ENCODE peak calls at places on chromosomes 16 and 17, in seven cellular contexts. One of them, this sample, is unnamed.

GRCh38 chr17:58324409-58325288 is 3.9 kb downstream of the TSPOAP1 start:
- DNase-seq in NCI-H2081: peak; percentile 31
- DNase-seq in sigmoid colon: no peak
- DNase-seq in LoVo: no peak
- DNase-seq in heart right ventricle: no peak
- DNase-seq in epithelial cell of proximal tubule: no peak
- DNase-seq in iPS DF 19.7: no peak
- DNase-seq in this sample: no peak

GRCh38 chr17:40092581-40092980 is 7.8 kb downstream of the NR1D1 start:
- DNase-seq in epithelial cell of proximal tubule: no peak
- DNase-seq in heart right ventricle: no peak
- DNase-seq in iPS DF 19.7: no peak
- DNase-seq in sigmoid colon: no peak
- DNase-seq in LoVo: no peak
- DNase-seq in NCI-H2081: no peak
- DNase-seq in this sample: no peak

GRCh38 chr16:82011199-82011641 is at the start of gene SDR42E1:
- DNase-seq in LoVo: no peak
- DNase-seq in NCI-H2081: peak; percentile 69
- DNase-seq in heart right ventricle: no peak
- DNase-seq in iPS DF 19.7: no peak
- DNase-seq in epithelial cell of proximal tubule: no peak
- DNase-seq in sigmoid colon: no peak
- DNase-seq in this sample: no peak

GRCh38 chr17:909642-910323 is 69.8 kb downstream of the NXN start:
- DNase-seq in epithelial cell of proximal tubule: no peak
- DNase-seq in heart right ventricle: no peak
- DNase-seq in sigmoid colon: no peak
- DNase-seq in NCI-H2081: no peak
- DNase-seq in iPS DF 19.7: no peak
- DNase-seq in LoVo: no peak
- DNase-seq in this sample: no peak

GRCh38 chr17:74282587-74283370 is 8.7 kb downstream of the DNAI2 start:
- DNase-seq in iPS DF 19.7: no peak
- DNase-seq in epithelial cell of proximal tubule: no peak
- DNase-seq in NCI-H2081: no peak
- DNase-seq in sigmoid colon: no peak
- DNase-seq in heart right ventricle: no peak
- DNase-seq in LoVo: peak; percentile 42
- DNase-seq in this sample: no peak

GRCh38 chr16:66152841-66153525 is 213.5 kb upstream of the CDH5 start:
- DNase-seq in iPS DF 19.7: no peak
- DNase-seq in sigmoid colon: no peak
- DNase-seq in NCI-H2081: no peak
- DNase-seq in heart right ventricle: no peak
- DNase-seq in LoVo: no peak
- DNase-seq in epithelial cell of proximal tubule: no peak
- DNase-seq in this sample: peak; percentile 74

GRCh38 chr17:50079334-50080095 is 15.6 kb upstream of the PDK2 start:
- DNase-seq in iPS DF 19.7: no peak
- DNase-seq in epithelial cell of proximal tubule: no peak
- DNase-seq in LoVo: no peak
- DNase-seq in sigmoid colon: no peak
- DNase-seq in NCI-H2081: no peak
- DNase-seq in heart right ventricle: no peak
- DNase-seq in this sample: no peak

GRCh38 chr16:23670137-23670776 is 8.4 kb upstream of the PLK1 start:
- DNase-seq in heart right ventricle: no peak
- DNase-seq in NCI-H2081: no peak
- DNase-seq in sigmoid colon: no peak
- DNase-seq in LoVo: no peak
- DNase-seq in iPS DF 19.7: no peak
- DNase-seq in epithelial cell of proximal tubule: peak; percentile 84
- DNase-seq in this sample: peak; percentile 72

GRCh38 chr17:7383742-7384488 is 3.0 kb downstream of the TNK1 start:
- DNase-seq in NCI-H2081: no peak
- DNase-seq in heart right ventricle: no peak
- DNase-seq in sigmoid colon: peak; percentile 72
- DNase-seq in LoVo: no peak
- DNase-seq in iPS DF 19.7: no peak
- DNase-seq in epithelial cell of proximal tubule: no peak
- DNase-seq in this sample: no peak

GRCh38 chr17:48634446-48635208 is 8.5 kb upstream of the HOXB9 start:
- DNase-seq in sigmoid colon: peak; percentile 35
- DNase-seq in heart right ventricle: no peak
- DNase-seq in NCI-H2081: no peak
- DNase-seq in epithelial cell of proximal tubule: no peak
- DNase-seq in LoVo: no peak
- DNase-seq in iPS DF 19.7: no peak
- DNase-seq in this sample: no peak

GRCh38 chr17:81101614-81102306 is 63.5 kb upstream of the PVALEF start:
- DNase-seq in LoVo: peak; percentile 78
- DNase-seq in sigmoid colon: peak; percentile 87
- DNase-seq in epithelial cell of proximal tubule: no peak
- DNase-seq in heart right ventricle: peak; percentile 73
- DNase-seq in iPS DF 19.7: peak; percentile 57
- DNase-seq in NCI-H2081: peak; percentile 79
- DNase-seq in this sample: no peak

GRCh38 chr17:35944151-35944550 is 638 bp upstream of the LYZL6 start:
- DNase-seq in sigmoid colon: no peak
- DNase-seq in iPS DF 19.7: no peak
- DNase-seq in epithelial cell of proximal tubule: no peak
- DNase-seq in NCI-H2081: no peak
- DNase-seq in LoVo: peak; percentile 11
- DNase-seq in heart right ventricle: no peak
- DNase-seq in this sample: no peak

GRCh38 chr16:56964243-56965148 is 2.7 kb downstream of the CETP start:
- DNase-seq in NCI-H2081: no peak
- DNase-seq in LoVo: peak; percentile 72
- DNase-seq in epithelial cell of proximal tubule: peak; percentile 74
- DNase-seq in sigmoid colon: peak; percentile 82
- DNase-seq in iPS DF 19.7: peak; percentile 73
- DNase-seq in heart right ventricle: peak; percentile 90
- DNase-seq in this sample: peak; percentile 39

GRCh38 chr17:8753976-8754440 is 4.3 kb downstream of the SPDYE4 start:
- DNase-seq in iPS DF 19.7: peak; percentile 40
- DNase-seq in epithelial cell of proximal tubule: no peak
- DNase-seq in LoVo: peak; percentile 20
- DNase-seq in NCI-H2081: peak; percentile 12
- DNase-seq in heart right ventricle: no peak
- DNase-seq in sigmoid colon: no peak
- DNase-seq in this sample: no peak

GRCh38 chr17:42531455-42532354 is 4.3 kb upstream of the NAGLU start:
- DNase-seq in LoVo: peak; percentile 77
- DNase-seq in epithelial cell of proximal tubule: no peak
- DNase-seq in iPS DF 19.7: no peak
- DNase-seq in heart right ventricle: no peak
- DNase-seq in sigmoid colon: peak; percentile 83
- DNase-seq in NCI-H2081: peak; percentile 55
- DNase-seq in this sample: no peak

GRCh38 chr16:81319221-81319912 is 4.6 kb downstream of the GAN start:
- DNase-seq in NCI-H2081: no peak
- DNase-seq in iPS DF 19.7: no peak
- DNase-seq in sigmoid colon: no peak
- DNase-seq in epithelial cell of proximal tubule: no peak
- DNase-seq in heart right ventricle: no peak
- DNase-seq in LoVo: no peak
- DNase-seq in this sample: no peak

GRCh38 chr17:43779145-43780125 is 658 bp upstream of the DUSP3 start:
- DNase-seq in sigmoid colon: peak; percentile 69
- DNase-seq in epithelial cell of proximal tubule: no peak
- DNase-seq in NCI-H2081: peak; percentile 61
- DNase-seq in heart right ventricle: no peak
- DNase-seq in LoVo: no peak
- DNase-seq in iPS DF 19.7: no peak
- DNase-seq in this sample: no peak

GRCh38 chr17:2709173-2709661 is 2.3 kb downstream of the CLUH start:
- DNase-seq in LoVo: peak; percentile 58
- DNase-seq in epithelial cell of proximal tubule: no peak
- DNase-seq in iPS DF 19.7: no peak
- DNase-seq in NCI-H2081: no peak
- DNase-seq in sigmoid colon: peak; percentile 64
- DNase-seq in heart right ventricle: no peak
- DNase-seq in this sample: no peak

GRCh38 chr16:85153656-85154091 is 41.4 kb upstream of the CIBAR2 start:
- DNase-seq in sigmoid colon: no peak
- DNase-seq in LoVo: no peak
- DNase-seq in NCI-H2081: no peak
- DNase-seq in heart right ventricle: peak; percentile 85
- DNase-seq in iPS DF 19.7: no peak
- DNase-seq in epithelial cell of proximal tubule: no peak
- DNase-seq in this sample: no peak

GRCh38 chr17:51434434-51435170 is 174.3 kb downstream of the UTP18 start:
- DNase-seq in iPS DF 19.7: no peak
- DNase-seq in heart right ventricle: no peak
- DNase-seq in NCI-H2081: no peak
- DNase-seq in epithelial cell of proximal tubule: no peak
- DNase-seq in sigmoid colon: no peak
- DNase-seq in LoVo: peak; percentile 37
- DNase-seq in this sample: no peak

GRCh38 chr17:49677933-49678847 is at the start of gene SPOP:
- DNase-seq in heart right ventricle: peak; percentile 100
- DNase-seq in iPS DF 19.7: peak; percentile 93
- DNase-seq in NCI-H2081: peak; percentile 100
- DNase-seq in sigmoid colon: peak; percentile 100
- DNase-seq in epithelial cell of proximal tubule: peak; percentile 84
- DNase-seq in LoVo: peak; percentile 98
- DNase-seq in this sample: peak; percentile 90

GRCh38 chr17:36482611-36483504 is 3.6 kb upstream of the ZNHIT3 start:
- DNase-seq in heart right ventricle: peak; percentile 81
- DNase-seq in sigmoid colon: peak; percentile 93
- DNase-seq in LoVo: peak; percentile 53
- DNase-seq in iPS DF 19.7: peak; percentile 54
- DNase-seq in NCI-H2081: peak; percentile 80
- DNase-seq in epithelial cell of proximal tubule: no peak
- DNase-seq in this sample: no peak

GRCh38 chr17:69239611-69240010 is 11.0 kb upstream of the ABCA10 start:
- DNase-seq in heart right ventricle: no peak
- DNase-seq in NCI-H2081: no peak
- DNase-seq in sigmoid colon: no peak
- DNase-seq in LoVo: no peak
- DNase-seq in iPS DF 19.7: no peak
- DNase-seq in epithelial cell of proximal tubule: no peak
- DNase-seq in this sample: no peak

GRCh38 chr16:23334421-23334853 is 32.3 kb downstream of the SCNN1B start:
- DNase-seq in NCI-H2081: no peak
- DNase-seq in epithelial cell of proximal tubule: no peak
- DNase-seq in iPS DF 19.7: no peak
- DNase-seq in LoVo: no peak
- DNase-seq in heart right ventricle: no peak
- DNase-seq in sigmoid colon: no peak
- DNase-seq in this sample: no peak

This sample was measured in GM04503.